ENCODE peak calls at places on chromosomes 16 and 17, in five cellular contexts. L is vagina, X is body of pancreas, N is psoas muscle, F is kidney. W is an unnamed sample.
A peak's percentile ranks its signal among the peaks of the same experiment; 100 is the strongest.

GRCh38 chr17:48543854-48544355 is 1.0 kb downstream of the HOXB2 start:
- DNase-seq in L (no peak), X (no peak), N (no peak), F (no peak), W (no peak)

GRCh38 chr17:34614698-34615097 is 35.3 kb downstream of the TMEM132E start:
- DNase-seq in L (no peak), X (no peak), N (no peak), F (no peak), W (no peak)

GRCh38 chr17:71188811-71189492 is 931.9 kb upstream of the SOX9 start:
- DNase-seq in L (no peak), X (no peak), N (no peak), F (no peak), W (no peak)

GRCh38 chr16:19886061-19886792 is 1.6 kb upstream of the GPRC5B start:
- DNase-seq in L (no peak), X (peak; percentile 86), N (peak; percentile 74), F (peak; percentile 88), W (no peak)

GRCh38 chr17:2172447-2172938 is 117.6 kb downstream of the HIC1 start:
- DNase-seq in L (no peak), X (peak; percentile 62), N (peak; percentile 31), F (no peak), W (no peak)

GRCh38 chr17:2435852-2436251 is 35.0 kb upstream of the MNT start:
- DNase-seq in L (no peak), X (peak; percentile 84), N (no peak), F (no peak), W (no peak)

GRCh38 chr16:10349851-10350250 is 36.0 kb upstream of the ATF7IP2 start:
- DNase-seq in L (no peak), X (no peak), N (no peak), F (no peak), W (no peak)

GRCh38 chr17:44915321-44915726 is at the start of gene GFAP:
- DNase-seq in L (no peak), X (no peak), N (no peak), F (no peak), W (no peak)

GRCh38 chr16:684067-684794 is at the start of gene JMJD8:
- DNase-seq in L (no peak), X (peak; percentile 97), N (peak; percentile 99), F (peak; percentile 99), W (peak; percentile 71)

GRCh38 chr16:685967-686366 is 1.8 kb upstream of the JMJD8 start:
- DNase-seq in L (no peak), X (peak; percentile 77), N (peak; percentile 55), F (no peak), W (no peak)

GRCh38 chr16:684961-685696 is 995 bp upstream of the JMJD8 start:
- DNase-seq in L (no peak), X (no peak), N (peak; percentile 45), F (no peak), W (no peak)

GRCh38 chr16:687499-687898 is 2.7 kb downstream of the WDR24 start:
- DNase-seq in L (no peak), X (no peak), N (no peak), F (no peak), W (no peak)

GRCh38 chr16:686459-687260 is 2.5 kb upstream of the JMJD8 start:
- DNase-seq in L (no peak), X (no peak), N (no peak), F (no peak), W (no peak)
- H3K4me1 ChIP-seq in L (peaks cover 63% of the 10 kb centered on the region), X (peaks cover 64% of the 10 kb centered on the region), N (peaks cover 51% of the 10 kb centered on the region), F (peaks cover 39% of the 10 kb centered on the region), W (peaks cover 85% of the 10 kb centered on the region)

GRCh38 chr17:7867881-7868329 is 10.1 kb downstream of the CYB5D1 start:
- DNase-seq in L (peak; percentile 52), X (no peak), N (no peak), F (no peak), W (no peak)
- H3K4me3 ChIP-seq in L (no peak overlapping the region), X (no peak overlapping the region), N (no peak overlapping the region), F (no peak overlapping the region), W (no peak overlapping the region)

GRCh38 chr17:38705523-38705802 is 390 bp downstream of the MLLT6 start:
- DNase-seq in L (no peak), X (no peak), N (no peak), F (no peak), W (no peak)
- H3K4me1 ChIP-seq in L (peaks cover 48% of the 10 kb centered on the region), X (peaks cover 36% of the 10 kb centered on the region), N (peaks cover 56% of the 10 kb centered on the region), F (peaks cover 26% of the 10 kb centered on the region), W (peaks cover 10% of the 10 kb centered on the region)

GRCh38 chr16:3175157-3176153 is 12.5 kb upstream of the OR1F1 start:
- DNase-seq in L (no peak), X (peak; percentile 29), N (no peak), F (peak; percentile 53), W (no peak)
- H3K4me3 ChIP-seq in L (no peak overlapping the region), X (no peak overlapping the region), N (no peak overlapping the region), F (no peak overlapping the region), W (no peak overlapping the region)

DNA sequence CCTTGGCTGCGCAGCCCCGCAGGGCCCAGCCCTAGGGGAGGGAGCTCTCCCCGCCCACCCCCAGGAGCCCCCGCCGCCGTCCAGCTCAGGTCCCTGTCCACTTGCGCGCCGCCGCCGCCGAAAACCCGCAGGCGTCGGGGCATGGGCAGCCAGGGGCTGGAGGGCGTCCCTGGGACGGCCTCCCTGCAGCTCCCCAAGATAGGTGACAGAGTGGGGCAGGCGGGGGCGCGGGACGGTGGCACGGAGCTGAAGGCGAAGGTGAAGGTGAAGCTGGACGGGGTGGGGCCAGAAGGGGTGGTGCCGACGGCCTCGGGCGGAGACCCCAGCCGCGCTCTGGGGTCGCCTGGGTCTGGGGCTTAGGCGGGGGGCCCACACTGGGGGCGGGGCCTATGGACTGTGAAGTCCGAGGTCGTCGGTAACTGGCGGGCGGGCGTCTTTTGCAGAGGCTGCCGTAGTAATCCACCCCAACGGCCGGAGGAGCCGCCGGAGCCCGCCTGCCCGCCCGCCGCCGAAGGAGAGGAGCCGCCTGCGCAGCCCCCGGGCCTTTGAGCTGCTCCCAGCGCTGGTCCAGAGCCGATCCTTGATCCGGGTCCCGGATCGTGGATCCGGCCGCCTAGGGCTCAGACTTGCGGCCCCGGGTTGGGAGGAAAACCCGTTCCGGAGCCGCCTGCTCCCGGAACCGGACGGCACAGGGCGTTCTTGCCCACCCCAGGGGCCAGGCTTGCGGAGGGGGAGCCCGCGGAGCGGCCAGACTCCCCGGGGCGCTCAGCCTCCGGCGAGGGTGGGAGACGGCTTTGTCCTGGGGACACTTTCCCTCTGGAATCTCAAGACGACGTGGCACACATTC is 27.0 kb downstream of the SREBF1 start:
- DNase-seq in L (no peak), X (peak; percentile 52), N (peak; percentile 69), F (peak; percentile 90), W (no peak)
- H3K4me1 ChIP-seq in L (peaks cover 57% of the 10 kb centered on the region), X (peaks cover 15% of the 10 kb centered on the region), N (peaks cover 25% of the 10 kb centered on the region), F (peaks cover 18% of the 10 kb centered on the region), W (peaks cover 24% of the 10 kb centered on the region)

GRCh38 chr17:74202879-74203432 is 522 bp upstream of the RPL38 start:
- DNase-seq in L (no peak), X (no peak), N (no peak), F (no peak), W (no peak)
- H3K4me3 ChIP-seq in L (peak overlapping the region; percentile 75), X (no peak overlapping the region), N (peak overlapping the region; percentile 95), F (no peak overlapping the region), W (peak overlapping the region; percentile 71)

GRCh38 chr17:17558431-17558830 is 33.1 kb downstream of the PEMT start:
- DNase-seq in L (no peak), X (no peak), N (no peak), F (no peak), W (no peak)
- H3K4me1 ChIP-seq in L (no peaks in the 10 kb centered on the region), X (no peaks in the 10 kb centered on the region), N (peaks cover 17% of the 10 kb centered on the region), F (peaks cover 19% of the 10 kb centered on the region), W (peaks cover 25% of the 10 kb centered on the region)

DNA sequence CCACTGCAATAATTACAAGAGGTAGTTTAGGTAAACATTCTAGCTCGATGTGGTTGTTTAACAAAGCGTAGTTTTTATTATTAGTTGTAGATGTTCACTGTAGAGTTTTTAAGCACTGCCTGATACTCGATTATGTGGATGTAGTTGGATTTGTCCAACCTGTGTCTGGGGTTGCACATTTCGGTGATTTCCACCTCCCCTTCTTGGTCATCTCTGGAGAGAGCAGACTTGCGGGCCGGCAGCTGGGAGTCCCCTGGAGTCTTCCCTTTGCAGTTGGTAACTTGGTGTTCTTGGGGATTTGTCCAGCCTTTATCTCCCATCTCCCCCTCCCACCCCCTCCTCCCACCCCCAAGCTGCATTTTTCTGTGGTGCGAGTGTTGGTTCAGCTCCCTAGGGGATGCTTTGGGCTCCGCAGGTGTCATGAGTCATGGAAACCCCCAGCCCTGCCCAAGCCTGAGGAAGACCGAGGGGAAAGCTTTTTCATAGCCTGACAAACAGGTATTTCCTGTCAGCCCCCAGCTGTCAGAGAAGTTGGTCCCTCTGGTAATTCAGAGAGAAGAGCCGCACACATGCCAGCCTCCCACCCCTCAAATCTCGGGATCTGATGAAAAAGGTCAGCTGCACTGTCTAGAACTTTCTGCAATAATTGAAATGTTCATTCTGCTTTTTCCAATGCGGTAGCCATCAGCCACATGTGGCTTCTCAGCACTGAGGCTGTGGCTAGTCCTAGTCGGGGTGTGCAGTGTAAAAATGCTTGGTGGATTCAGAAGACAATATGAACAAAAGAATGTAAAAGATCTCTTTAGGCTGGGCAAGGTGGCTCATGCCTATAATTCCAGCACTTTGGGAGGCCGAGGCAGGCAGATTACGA is 50.3 kb downstream of the KSR1 start:
- DNase-seq in L (no peak), X (no peak), N (no peak), F (no peak), W (no peak)
- H3K4me3 ChIP-seq in L (no peak overlapping the region), X (no peak overlapping the region), N (no peak overlapping the region), F (no peak overlapping the region), W (no peak overlapping the region)

W was measured in esophagus squamous epithelium.